ENCODE peak calls at places on chromosomes 3 and 15, in eight cellular contexts. One of them, this sample, is unnamed.

GRCh38 chr15:88015228-88015860 is 241.2 kb downstream of the NTRK3 start:
- DNase-seq in amniotic stem cell: no peak
- DNase-seq in HTR-8/SVneo: no peak
- DNase-seq in NCI-H510A treated with DMSO at 0.1 percent for 48 hours: no peak
- DNase-seq in stimulated activated CD4-positive, alpha-beta T cell treated with anti-CD3 and anti-CD28 coated beads, Interleukin-1b, Interleukin-23, amount 100 ng/mL, for 24 hours: no peak
- DNase-seq in left cardiac atrium: peak
- DNase-seq in caudate nucleus: no peak
- DNase-seq in activated T-cell treated with anti-CD3 and anti-CD28 coated beads for 1 hour: no peak
- DNase-seq in this sample: peak

GRCh38 chr3:41578798-41579197 is 379.5 kb downstream of the CTNNB1 start:
- DNase-seq in amniotic stem cell: no peak
- DNase-seq in HTR-8/SVneo: no peak
- DNase-seq in NCI-H510A treated with DMSO at 0.1 percent for 48 hours: no peak
- DNase-seq in stimulated activated CD4-positive, alpha-beta T cell treated with anti-CD3 and anti-CD28 coated beads, Interleukin-1b, Interleukin-23, amount 100 ng/mL, for 24 hours: no peak
- DNase-seq in left cardiac atrium: no peak
- DNase-seq in caudate nucleus: no peak
- DNase-seq in activated T-cell treated with anti-CD3 and anti-CD28 coated beads for 1 hour: no peak
- DNase-seq in this sample: no peak

GRCh38 chr3:177770821-177771220 is 573.5 kb upstream of the TBL1XR1 start:
- DNase-seq in amniotic stem cell: peak
- DNase-seq in HTR-8/SVneo: no peak
- DNase-seq in NCI-H510A treated with DMSO at 0.1 percent for 48 hours: no peak
- DNase-seq in stimulated activated CD4-positive, alpha-beta T cell treated with anti-CD3 and anti-CD28 coated beads, Interleukin-1b, Interleukin-23, amount 100 ng/mL, for 24 hours: no peak
- DNase-seq in left cardiac atrium: no peak
- DNase-seq in caudate nucleus: no peak
- DNase-seq in activated T-cell treated with anti-CD3 and anti-CD28 coated beads for 1 hour: no peak
- DNase-seq in this sample: no peak

GRCh38 chr3:50127251-50127671 is 27.9 kb upstream of the SEMA3F start:
- DNase-seq in amniotic stem cell: no peak
- DNase-seq in HTR-8/SVneo: no peak
- DNase-seq in NCI-H510A treated with DMSO at 0.1 percent for 48 hours: no peak
- DNase-seq in stimulated activated CD4-positive, alpha-beta T cell treated with anti-CD3 and anti-CD28 coated beads, Interleukin-1b, Interleukin-23, amount 100 ng/mL, for 24 hours: no peak
- DNase-seq in left cardiac atrium: peak
- DNase-seq in caudate nucleus: no peak
- DNase-seq in activated T-cell treated with anti-CD3 and anti-CD28 coated beads for 1 hour: no peak
- DNase-seq in this sample: no peak

GRCh38 chr3:31252216-31253185 is 280.2 kb upstream of the STT3B start:
- DNase-seq in amniotic stem cell: no peak
- DNase-seq in HTR-8/SVneo: no peak
- DNase-seq in NCI-H510A treated with DMSO at 0.1 percent for 48 hours: no peak
- DNase-seq in stimulated activated CD4-positive, alpha-beta T cell treated with anti-CD3 and anti-CD28 coated beads, Interleukin-1b, Interleukin-23, amount 100 ng/mL, for 24 hours: no peak
- DNase-seq in left cardiac atrium: no peak
- DNase-seq in caudate nucleus: no peak
- DNase-seq in activated T-cell treated with anti-CD3 and anti-CD28 coated beads for 1 hour: no peak
- DNase-seq in this sample: no peak

GRCh38 chr15:66905954-66906353 is 159.4 kb upstream of the SMAD3 start:
- DNase-seq in amniotic stem cell: no peak
- DNase-seq in HTR-8/SVneo: no peak
- DNase-seq in NCI-H510A treated with DMSO at 0.1 percent for 48 hours: no peak
- DNase-seq in stimulated activated CD4-positive, alpha-beta T cell treated with anti-CD3 and anti-CD28 coated beads, Interleukin-1b, Interleukin-23, amount 100 ng/mL, for 24 hours: no peak
- DNase-seq in left cardiac atrium: no peak
- DNase-seq in caudate nucleus: no peak
- DNase-seq in activated T-cell treated with anti-CD3 and anti-CD28 coated beads for 1 hour: no peak
- DNase-seq in this sample: no peak

GRCh38 chr15:62060896-62061280 is 641 bp upstream of the VPS13C start:
- DNase-seq in amniotic stem cell: no peak
- DNase-seq in HTR-8/SVneo: no peak
- DNase-seq in NCI-H510A treated with DMSO at 0.1 percent for 48 hours: peak
- DNase-seq in stimulated activated CD4-positive, alpha-beta T cell treated with anti-CD3 and anti-CD28 coated beads, Interleukin-1b, Interleukin-23, amount 100 ng/mL, for 24 hours: no peak
- DNase-seq in left cardiac atrium: no peak
- DNase-seq in caudate nucleus: no peak
- DNase-seq in activated T-cell treated with anti-CD3 and anti-CD28 coated beads for 1 hour: no peak
- DNase-seq in this sample: no peak

GRCh38 chr3:147937341-147937740 is 528.2 kb downstream of the ZIC1 start:
- DNase-seq in amniotic stem cell: no peak
- DNase-seq in HTR-8/SVneo: no peak
- DNase-seq in NCI-H510A treated with DMSO at 0.1 percent for 48 hours: no peak
- DNase-seq in stimulated activated CD4-positive, alpha-beta T cell treated with anti-CD3 and anti-CD28 coated beads, Interleukin-1b, Interleukin-23, amount 100 ng/mL, for 24 hours: no peak
- DNase-seq in left cardiac atrium: no peak
- DNase-seq in caudate nucleus: no peak
- DNase-seq in activated T-cell treated with anti-CD3 and anti-CD28 coated beads for 1 hour: no peak
- DNase-seq in this sample: no peak

GRCh38 chr3:197309528-197310361 is 11.3 kb upstream of the DLG1 start:
- DNase-seq in amniotic stem cell: peak
- DNase-seq in HTR-8/SVneo: peak
- DNase-seq in NCI-H510A treated with DMSO at 0.1 percent for 48 hours: no peak
- DNase-seq in stimulated activated CD4-positive, alpha-beta T cell treated with anti-CD3 and anti-CD28 coated beads, Interleukin-1b, Interleukin-23, amount 100 ng/mL, for 24 hours: no peak
- DNase-seq in left cardiac atrium: no peak
- DNase-seq in caudate nucleus: no peak
- DNase-seq in activated T-cell treated with anti-CD3 and anti-CD28 coated beads for 1 hour: no peak
- DNase-seq in this sample: no peak

GRCh38 chr15:48325400-48325799 is 5.8 kb upstream of the DUT start:
- DNase-seq in amniotic stem cell: no peak
- DNase-seq in HTR-8/SVneo: no peak
- DNase-seq in NCI-H510A treated with DMSO at 0.1 percent for 48 hours: peak
- DNase-seq in stimulated activated CD4-positive, alpha-beta T cell treated with anti-CD3 and anti-CD28 coated beads, Interleukin-1b, Interleukin-23, amount 100 ng/mL, for 24 hours: no peak
- DNase-seq in left cardiac atrium: no peak
- DNase-seq in caudate nucleus: no peak
- DNase-seq in activated T-cell treated with anti-CD3 and anti-CD28 coated beads for 1 hour: no peak
- DNase-seq in this sample: no peak

GRCh38 chr3:42732829-42733459 is 30.3 kb upstream of the HHATL start:
- DNase-seq in amniotic stem cell: no peak
- DNase-seq in HTR-8/SVneo: no peak
- DNase-seq in NCI-H510A treated with DMSO at 0.1 percent for 48 hours: peak
- DNase-seq in stimulated activated CD4-positive, alpha-beta T cell treated with anti-CD3 and anti-CD28 coated beads, Interleukin-1b, Interleukin-23, amount 100 ng/mL, for 24 hours: no peak
- DNase-seq in left cardiac atrium: no peak
- DNase-seq in caudate nucleus: no peak
- DNase-seq in activated T-cell treated with anti-CD3 and anti-CD28 coated beads for 1 hour: no peak
- DNase-seq in this sample: no peak

GRCh38 chr15:64017591-64018163 is 28.6 kb downstream of the DAPK2 start:
- DNase-seq in amniotic stem cell: no peak
- DNase-seq in HTR-8/SVneo: no peak
- DNase-seq in NCI-H510A treated with DMSO at 0.1 percent for 48 hours: no peak
- DNase-seq in stimulated activated CD4-positive, alpha-beta T cell treated with anti-CD3 and anti-CD28 coated beads, Interleukin-1b, Interleukin-23, amount 100 ng/mL, for 24 hours: no peak
- DNase-seq in left cardiac atrium: no peak
- DNase-seq in caudate nucleus: no peak
- DNase-seq in activated T-cell treated with anti-CD3 and anti-CD28 coated beads for 1 hour: no peak
- DNase-seq in this sample: no peak

GRCh38 chr15:33026614-33027013 is 167.9 kb downstream of the FMN1 start:
- DNase-seq in amniotic stem cell: no peak
- DNase-seq in HTR-8/SVneo: no peak
- DNase-seq in NCI-H510A treated with DMSO at 0.1 percent for 48 hours: peak
- DNase-seq in stimulated activated CD4-positive, alpha-beta T cell treated with anti-CD3 and anti-CD28 coated beads, Interleukin-1b, Interleukin-23, amount 100 ng/mL, for 24 hours: no peak
- DNase-seq in left cardiac atrium: no peak
- DNase-seq in caudate nucleus: no peak
- DNase-seq in activated T-cell treated with anti-CD3 and anti-CD28 coated beads for 1 hour: no peak
- DNase-seq in this sample: no peak

GRCh38 chr3:15805756-15806266 is 8.0 kb upstream of the ANKRD28 start:
- DNase-seq in amniotic stem cell: peak
- DNase-seq in HTR-8/SVneo: no peak
- DNase-seq in NCI-H510A treated with DMSO at 0.1 percent for 48 hours: no peak
- DNase-seq in stimulated activated CD4-positive, alpha-beta T cell treated with anti-CD3 and anti-CD28 coated beads, Interleukin-1b, Interleukin-23, amount 100 ng/mL, for 24 hours: no peak
- DNase-seq in left cardiac atrium: no peak
- DNase-seq in caudate nucleus: no peak
- DNase-seq in activated T-cell treated with anti-CD3 and anti-CD28 coated beads for 1 hour: no peak
- DNase-seq in this sample: no peak

GRCh38 chr3:114060906-114061655 is 4.5 kb downstream of the QTRT2 start:
- DNase-seq in amniotic stem cell: no peak
- DNase-seq in HTR-8/SVneo: no peak
- DNase-seq in NCI-H510A treated with DMSO at 0.1 percent for 48 hours: no peak
- DNase-seq in stimulated activated CD4-positive, alpha-beta T cell treated with anti-CD3 and anti-CD28 coated beads, Interleukin-1b, Interleukin-23, amount 100 ng/mL, for 24 hours: no peak
- DNase-seq in left cardiac atrium: no peak
- DNase-seq in caudate nucleus: no peak
- DNase-seq in activated T-cell treated with anti-CD3 and anti-CD28 coated beads for 1 hour: no peak
- DNase-seq in this sample: no peak

GRCh38 chr3:148601766-148602685 is 95.7 kb upstream of the AGTR1 start:
- DNase-seq in amniotic stem cell: no peak
- DNase-seq in HTR-8/SVneo: no peak
- DNase-seq in NCI-H510A treated with DMSO at 0.1 percent for 48 hours: peak
- DNase-seq in stimulated activated CD4-positive, alpha-beta T cell treated with anti-CD3 and anti-CD28 coated beads, Interleukin-1b, Interleukin-23, amount 100 ng/mL, for 24 hours: no peak
- DNase-seq in left cardiac atrium: no peak
- DNase-seq in caudate nucleus: no peak
- DNase-seq in activated T-cell treated with anti-CD3 and anti-CD28 coated beads for 1 hour: no peak
- DNase-seq in this sample: no peak

GRCh38 chr3:56125358-56126005 is 342.8 kb downstream of the ERC2 start:
- DNase-seq in amniotic stem cell: peak
- DNase-seq in HTR-8/SVneo: peak
- DNase-seq in NCI-H510A treated with DMSO at 0.1 percent for 48 hours: no peak
- DNase-seq in stimulated activated CD4-positive, alpha-beta T cell treated with anti-CD3 and anti-CD28 coated beads, Interleukin-1b, Interleukin-23, amount 100 ng/mL, for 24 hours: no peak
- DNase-seq in left cardiac atrium: peak
- DNase-seq in caudate nucleus: no peak
- DNase-seq in activated T-cell treated with anti-CD3 and anti-CD28 coated beads for 1 hour: no peak
- DNase-seq in this sample: no peak

GRCh38 chr3:194905696-194906095 is 220.0 kb downstream of the FAM43A start:
- DNase-seq in amniotic stem cell: no peak
- DNase-seq in HTR-8/SVneo: no peak
- DNase-seq in NCI-H510A treated with DMSO at 0.1 percent for 48 hours: no peak
- DNase-seq in stimulated activated CD4-positive, alpha-beta T cell treated with anti-CD3 and anti-CD28 coated beads, Interleukin-1b, Interleukin-23, amount 100 ng/mL, for 24 hours: no peak
- DNase-seq in left cardiac atrium: no peak
- DNase-seq in caudate nucleus: no peak
- DNase-seq in activated T-cell treated with anti-CD3 and anti-CD28 coated beads for 1 hour: no peak
- DNase-seq in this sample: no peak

GRCh38 chr15:33553157-33553556 is 242.4 kb downstream of the RYR3 start:
- DNase-seq in amniotic stem cell: no peak
- DNase-seq in HTR-8/SVneo: no peak
- DNase-seq in NCI-H510A treated with DMSO at 0.1 percent for 48 hours: no peak
- DNase-seq in stimulated activated CD4-positive, alpha-beta T cell treated with anti-CD3 and anti-CD28 coated beads, Interleukin-1b, Interleukin-23, amount 100 ng/mL, for 24 hours: no peak
- DNase-seq in left cardiac atrium: no peak
- DNase-seq in caudate nucleus: no peak
- DNase-seq in activated T-cell treated with anti-CD3 and anti-CD28 coated beads for 1 hour: no peak
- DNase-seq in this sample: no peak

GRCh38 chr3:30655187-30655812 is 48.9 kb downstream of the TGFBR2 start:
- DNase-seq in amniotic stem cell: no peak
- DNase-seq in HTR-8/SVneo: no peak
- DNase-seq in NCI-H510A treated with DMSO at 0.1 percent for 48 hours: no peak
- DNase-seq in stimulated activated CD4-positive, alpha-beta T cell treated with anti-CD3 and anti-CD28 coated beads, Interleukin-1b, Interleukin-23, amount 100 ng/mL, for 24 hours: no peak
- DNase-seq in left cardiac atrium: no peak
- DNase-seq in caudate nucleus: no peak
- DNase-seq in activated T-cell treated with anti-CD3 and anti-CD28 coated beads for 1 hour: no peak
- DNase-seq in this sample: no peak

GRCh38 chr3:51916418-51916817 is 13.3 kb upstream of the IQCF1 start:
- DNase-seq in amniotic stem cell: no peak
- DNase-seq in HTR-8/SVneo: no peak
- DNase-seq in NCI-H510A treated with DMSO at 0.1 percent for 48 hours: no peak
- DNase-seq in stimulated activated CD4-positive, alpha-beta T cell treated with anti-CD3 and anti-CD28 coated beads, Interleukin-1b, Interleukin-23, amount 100 ng/mL, for 24 hours: no peak
- DNase-seq in left cardiac atrium: no peak
- DNase-seq in caudate nucleus: no peak
- DNase-seq in activated T-cell treated with anti-CD3 and anti-CD28 coated beads for 1 hour: no peak
- DNase-seq in this sample: no peak

GRCh38 chr15:74620636-74621545 is 5.3 kb downstream of the CLK3 start:
- DNase-seq in amniotic stem cell: peak
- DNase-seq in HTR-8/SVneo: peak
- DNase-seq in NCI-H510A treated with DMSO at 0.1 percent for 48 hours: peak
- DNase-seq in stimulated activated CD4-positive, alpha-beta T cell treated with anti-CD3 and anti-CD28 coated beads, Interleukin-1b, Interleukin-23, amount 100 ng/mL, for 24 hours: peak
- DNase-seq in left cardiac atrium: peak
- DNase-seq in caudate nucleus: peak
- DNase-seq in activated T-cell treated with anti-CD3 and anti-CD28 coated beads for 1 hour: peak
- DNase-seq in this sample: peak

GRCh38 chr15:29911705-29912104 is 89.4 kb upstream of the TJP1 start:
- DNase-seq in amniotic stem cell: no peak
- DNase-seq in HTR-8/SVneo: no peak
- DNase-seq in NCI-H510A treated with DMSO at 0.1 percent for 48 hours: no peak
- DNase-seq in stimulated activated CD4-positive, alpha-beta T cell treated with anti-CD3 and anti-CD28 coated beads, Interleukin-1b, Interleukin-23, amount 100 ng/mL, for 24 hours: no peak
- DNase-seq in left cardiac atrium: no peak
- DNase-seq in caudate nucleus: no peak
- DNase-seq in activated T-cell treated with anti-CD3 and anti-CD28 coated beads for 1 hour: no peak
- DNase-seq in this sample: no peak

GRCh38 chr3:72331076-72331475 is 517.2 kb downstream of the SHQ1 start:
- DNase-seq in amniotic stem cell: no peak
- DNase-seq in HTR-8/SVneo: no peak
- DNase-seq in NCI-H510A treated with DMSO at 0.1 percent for 48 hours: no peak
- DNase-seq in stimulated activated CD4-positive, alpha-beta T cell treated with anti-CD3 and anti-CD28 coated beads, Interleukin-1b, Interleukin-23, amount 100 ng/mL, for 24 hours: no peak
- DNase-seq in left cardiac atrium: no peak
- DNase-seq in caudate nucleus: no peak
- DNase-seq in activated T-cell treated with anti-CD3 and anti-CD28 coated beads for 1 hour: no peak
- DNase-seq in this sample: no peak

GRCh38 chr3:71662553-71662952 is 62.6 kb downstream of the EIF4E3 start:
- DNase-seq in amniotic stem cell: no peak
- DNase-seq in HTR-8/SVneo: no peak
- DNase-seq in NCI-H510A treated with DMSO at 0.1 percent for 48 hours: no peak
- DNase-seq in stimulated activated CD4-positive, alpha-beta T cell treated with anti-CD3 and anti-CD28 coated beads, Interleukin-1b, Interleukin-23, amount 100 ng/mL, for 24 hours: no peak
- DNase-seq in left cardiac atrium: no peak
- DNase-seq in caudate nucleus: no peak
- DNase-seq in activated T-cell treated with anti-CD3 and anti-CD28 coated beads for 1 hour: no peak
- DNase-seq in this sample: no peak

GRCh38 chr15:58257776-58258325 is 119.7 kb downstream of the AQP9 start:
- DNase-seq in amniotic stem cell: no peak
- DNase-seq in HTR-8/SVneo: no peak
- DNase-seq in NCI-H510A treated with DMSO at 0.1 percent for 48 hours: peak
- DNase-seq in stimulated activated CD4-positive, alpha-beta T cell treated with anti-CD3 and anti-CD28 coated beads, Interleukin-1b, Interleukin-23, amount 100 ng/mL, for 24 hours: no peak
- DNase-seq in left cardiac atrium: no peak
- DNase-seq in caudate nucleus: no peak
- DNase-seq in activated T-cell treated with anti-CD3 and anti-CD28 coated beads for 1 hour: no peak
- DNase-seq in this sample: no peak

GRCh38 chr3:59133350-59133749 is 83.5 kb upstream of the CFAP20DC start:
- DNase-seq in amniotic stem cell: peak
- DNase-seq in HTR-8/SVneo: no peak
- DNase-seq in NCI-H510A treated with DMSO at 0.1 percent for 48 hours: no peak
- DNase-seq in stimulated activated CD4-positive, alpha-beta T cell treated with anti-CD3 and anti-CD28 coated beads, Interleukin-1b, Interleukin-23, amount 100 ng/mL, for 24 hours: no peak
- DNase-seq in left cardiac atrium: no peak
- DNase-seq in caudate nucleus: no peak
- DNase-seq in activated T-cell treated with anti-CD3 and anti-CD28 coated beads for 1 hour: no peak
- DNase-seq in this sample: no peak

GRCh38 chr3:46113608-46114007 is 86.3 kb upstream of the XCR1 start:
- DNase-seq in amniotic stem cell: no peak
- DNase-seq in HTR-8/SVneo: no peak
- DNase-seq in NCI-H510A treated with DMSO at 0.1 percent for 48 hours: no peak
- DNase-seq in stimulated activated CD4-positive, alpha-beta T cell treated with anti-CD3 and anti-CD28 coated beads, Interleukin-1b, Interleukin-23, amount 100 ng/mL, for 24 hours: no peak
- DNase-seq in left cardiac atrium: no peak
- DNase-seq in caudate nucleus: no peak
- DNase-seq in activated T-cell treated with anti-CD3 and anti-CD28 coated beads for 1 hour: no peak
- DNase-seq in this sample: no peak

GRCh38 chr15:59299919-59300617 is 72.6 kb downstream of the MYO1E start:
- DNase-seq in amniotic stem cell: peak
- DNase-seq in HTR-8/SVneo: peak
- DNase-seq in NCI-H510A treated with DMSO at 0.1 percent for 48 hours: no peak
- DNase-seq in stimulated activated CD4-positive, alpha-beta T cell treated with anti-CD3 and anti-CD28 coated beads, Interleukin-1b, Interleukin-23, amount 100 ng/mL, for 24 hours: peak
- DNase-seq in left cardiac atrium: peak
- DNase-seq in caudate nucleus: no peak
- DNase-seq in activated T-cell treated with anti-CD3 and anti-CD28 coated beads for 1 hour: peak
- DNase-seq in this sample: no peak

GRCh38 chr3:112670824-112671223 is 29.9 kb upstream of the CCDC80 start:
- DNase-seq in amniotic stem cell: no peak
- DNase-seq in HTR-8/SVneo: no peak
- DNase-seq in NCI-H510A treated with DMSO at 0.1 percent for 48 hours: no peak
- DNase-seq in stimulated activated CD4-positive, alpha-beta T cell treated with anti-CD3 and anti-CD28 coated beads, Interleukin-1b, Interleukin-23, amount 100 ng/mL, for 24 hours: no peak
- DNase-seq in left cardiac atrium: no peak
- DNase-seq in caudate nucleus: no peak
- DNase-seq in activated T-cell treated with anti-CD3 and anti-CD28 coated beads for 1 hour: no peak
- DNase-seq in this sample: no peak

GRCh38 chr3:99473321-99473751 is 165.1 kb upstream of the COL8A1 start:
- DNase-seq in amniotic stem cell: peak
- DNase-seq in HTR-8/SVneo: no peak
- DNase-seq in NCI-H510A treated with DMSO at 0.1 percent for 48 hours: no peak
- DNase-seq in stimulated activated CD4-positive, alpha-beta T cell treated with anti-CD3 and anti-CD28 coated beads, Interleukin-1b, Interleukin-23, amount 100 ng/mL, for 24 hours: no peak
- DNase-seq in left cardiac atrium: no peak
- DNase-seq in caudate nucleus: no peak
- DNase-seq in activated T-cell treated with anti-CD3 and anti-CD28 coated beads for 1 hour: no peak
- DNase-seq in this sample: no peak

GRCh38 chr15:87626835-87627234 is 629.7 kb downstream of the NTRK3 start:
- DNase-seq in amniotic stem cell: no peak
- DNase-seq in HTR-8/SVneo: no peak
- DNase-seq in NCI-H510A treated with DMSO at 0.1 percent for 48 hours: no peak
- DNase-seq in stimulated activated CD4-positive, alpha-beta T cell treated with anti-CD3 and anti-CD28 coated beads, Interleukin-1b, Interleukin-23, amount 100 ng/mL, for 24 hours: no peak
- DNase-seq in left cardiac atrium: no peak
- DNase-seq in caudate nucleus: no peak
- DNase-seq in activated T-cell treated with anti-CD3 and anti-CD28 coated beads for 1 hour: no peak
- DNase-seq in this sample: no peak

GRCh38 chr3:122794779-122795673 is at the start of gene SLC49A4:
- DNase-seq in amniotic stem cell: no peak
- DNase-seq in HTR-8/SVneo: peak
- DNase-seq in NCI-H510A treated with DMSO at 0.1 percent for 48 hours: no peak
- DNase-seq in stimulated activated CD4-positive, alpha-beta T cell treated with anti-CD3 and anti-CD28 coated beads, Interleukin-1b, Interleukin-23, amount 100 ng/mL, for 24 hours: peak
- DNase-seq in left cardiac atrium: peak
- DNase-seq in caudate nucleus: no peak
- DNase-seq in activated T-cell treated with anti-CD3 and anti-CD28 coated beads for 1 hour: peak
- DNase-seq in this sample: peak

This sample was measured in dorsolateral prefrontal cortex.